ENCODE peak calls at places on chromosomes 13 and 19, in six cellular contexts. L is mucosa of descending colon, F is astrocyte of the spinal cord, R is pancreas, A is GM06990, V is AG09309. G is an unnamed sample.
A peak's percentile ranks its signal among the peaks of the same experiment; 100 is the strongest.

GRCh38 chr13:43223206-43223605 is 199.8 kb downstream of the DNAJC15 start:
- DNase-seq in A (no peak), F (no peak), L (no peak), V (no peak), R (no peak), G (no peak)

GRCh38 chr13:111115051-111115840 is at the start of gene ARHGEF7:
- DNase-seq in L (no peak), R (no peak), A (no peak), F (no peak), V (no peak), G (peak; percentile 46)

GRCh38 chr19:38276942-38277517 is 12.7 kb downstream of the SPINT2 start:
- DNase-seq in R (no peak), L (no peak), A (no peak), F (no peak), V (no peak), G (no peak)

GRCh38 chr19:8025321-8025720 is 19.9 kb upstream of the ELAVL1 start:
- DNase-seq in L (no peak), A (no peak), R (no peak), V (no peak), F (no peak), G (no peak)

GRCh38 chr13:106473174-106473573 is 62.3 kb downstream of the EFNB2 start:
- DNase-seq in R (no peak), V (no peak), A (no peak), F (no peak), L (no peak), G (no peak)

GRCh38 chr13:79273045-79273444 is 133.0 kb downstream of the RBM26 start:
- DNase-seq in A (no peak), F (no peak), V (no peak), R (no peak), L (no peak), G (no peak)

GRCh38 chr13:110317093-110317492 is 10.0 kb downstream of the COL4A2 start:
- DNase-seq in A (no peak), L (no peak), F (no peak), R (no peak), V (no peak), G (no peak)

GRCh38 chr19:17103177-17103576 is 27.6 kb downstream of the MYO9B start:
- DNase-seq in A (no peak), L (no peak), F (peak; percentile 39), R (no peak), V (no peak), G (no peak)

GRCh38 chr19:43704002-43704705 is 11.7 kb upstream of the IRGC start:
- DNase-seq in A (no peak), F (no peak), R (no peak), L (peak; percentile 50), V (no peak), G (no peak)

GRCh38 chr19:3146677-3147100 is 10.9 kb downstream of the GNA15 start:
- DNase-seq in V (no peak), A (no peak), R (no peak), L (peak; percentile 64), F (no peak), G (no peak)

GRCh38 chr19:10191347-10191746 is 3.4 kb downstream of the DNMT1 start:
- DNase-seq in V (peak; percentile 69), A (no peak), F (peak; percentile 94), L (no peak), R (no peak), G (peak; percentile 75)

GRCh38 chr13:112931028-112931934 is 37.7 kb upstream of the MCF2L start:
- DNase-seq in R (no peak), V (peak; percentile 7), L (peak; percentile 63), F (peak; percentile 14), A (no peak), G (peak; percentile 84)

DNA sequence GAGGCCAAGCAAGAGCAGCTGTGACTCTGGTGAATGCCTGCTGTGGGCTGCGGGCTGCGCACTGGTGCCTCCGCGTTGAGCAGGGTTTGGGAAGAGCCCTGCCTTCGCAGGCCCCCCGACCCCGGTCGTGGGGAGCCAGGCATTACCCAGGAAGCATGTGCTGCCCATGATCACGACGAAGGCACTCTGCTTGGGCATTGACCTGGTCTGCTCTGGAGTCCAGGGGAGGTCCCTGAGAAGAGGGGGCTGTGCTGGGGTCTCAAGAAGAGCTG is 19.2 kb downstream of the RANBP3 start:
- DNase-seq in A (no peak), F (no peak), R (no peak), V (no peak), L (no peak), G (no peak)
- H3K4me3 ChIP-seq in A (no peak overlapping the region), F (no peak overlapping the region), R (no peak overlapping the region), V (no peak overlapping the region), L (no peak overlapping the region), G (no peak overlapping the region)

GRCh38 chr19:41926028-41926860 is 2.0 kb downstream of the ERFL start:
- DNase-seq in F (no peak), R (no peak), A (no peak), V (no peak), L (no peak), G (no peak)

GRCh38 chr19:41926861-41927809 is 1.1 kb downstream of the ERFL start:
- DNase-seq in F (no peak), L (no peak), V (no peak), A (no peak), R (no peak), G (no peak)

GRCh38 chr19:41928221-41928683 is at the start of gene ERFL:
- DNase-seq in R (no peak), A (no peak), L (no peak), V (no peak), F (no peak), G (no peak)

GRCh38 chr19:41928754-41929535 is 696 bp upstream of the ERFL start:
- DNase-seq in R (no peak), L (peak; percentile 60), A (no peak), F (no peak), V (no peak), G (no peak)

DNA sequence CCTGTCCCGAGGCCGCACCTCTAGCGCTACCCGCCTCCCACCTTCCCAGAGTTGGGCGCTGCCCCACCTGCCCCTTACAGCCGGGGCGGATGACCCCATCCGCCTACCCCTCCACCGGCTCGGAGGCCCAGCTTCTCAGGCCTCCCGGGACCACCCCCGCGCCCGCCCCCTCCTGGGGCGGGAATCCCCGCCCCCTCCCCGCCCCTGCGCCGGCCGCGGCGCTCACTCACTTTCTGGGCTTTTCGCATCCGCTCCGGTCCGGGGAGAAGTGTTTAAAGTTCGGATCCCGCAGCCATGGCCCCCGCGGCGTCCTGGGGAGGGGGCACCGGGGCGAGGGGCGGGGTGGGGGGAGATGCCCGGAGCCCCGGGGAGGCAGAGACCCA is 448 bp downstream of the ERFL start:
- DNase-seq in L (no peak), A (no peak), V (no peak), R (no peak), F (no peak), G (no peak)
- H3K4me3 ChIP-seq in L (no peak overlapping the region), A (peak overlapping the region; percentile 52), V (peak overlapping the region; percentile 22), R (peak overlapping the region; percentile 23), F (peak overlapping the region; percentile 29), G (peak overlapping the region; percentile 42)

GRCh38 chr13:93036380-93036779 is 190.2 kb upstream of the GPC6 start:
- DNase-seq in V (no peak), L (no peak), A (no peak), R (no peak), F (no peak), G (no peak)

GRCh38 chr13:93037780-93038179 is 188.8 kb upstream of the GPC6 start:
- DNase-seq in V (no peak), R (no peak), L (no peak), A (no peak), F (no peak), G (no peak)

GRCh38 chr13:93039131-93039530 is 187.5 kb upstream of the GPC6 start:
- DNase-seq in R (no peak), A (no peak), V (peak; percentile 48), L (no peak), F (peak; percentile 82), G (peak; percentile 42)

GRCh38 chr13:93038187-93038586 is 188.4 kb upstream of the GPC6 start:
- DNase-seq in A (no peak), R (no peak), F (no peak), V (no peak), L (no peak), G (no peak)
- H3K4me3 ChIP-seq in A (no peak overlapping the region), R (no peak overlapping the region), F (no peak overlapping the region), V (no peak overlapping the region), L (no peak overlapping the region), G (no peak overlapping the region)

GRCh38 chr19:13275016-13275722 is 125.0 kb downstream of the IER2 start:
- DNase-seq in F (peak; percentile 44), V (no peak), R (no peak), A (peak; percentile 51), L (no peak), G (no peak)

GRCh38 chr19:13281567-13282291 is 131.5 kb downstream of the IER2 start:
- DNase-seq in F (no peak), L (no peak), A (no peak), V (no peak), R (no peak), G (no peak)

GRCh38 chr19:13282486-13283065 is 132.4 kb downstream of the IER2 start:
- DNase-seq in V (no peak), R (no peak), F (no peak), L (no peak), A (no peak), G (no peak)

DNA sequence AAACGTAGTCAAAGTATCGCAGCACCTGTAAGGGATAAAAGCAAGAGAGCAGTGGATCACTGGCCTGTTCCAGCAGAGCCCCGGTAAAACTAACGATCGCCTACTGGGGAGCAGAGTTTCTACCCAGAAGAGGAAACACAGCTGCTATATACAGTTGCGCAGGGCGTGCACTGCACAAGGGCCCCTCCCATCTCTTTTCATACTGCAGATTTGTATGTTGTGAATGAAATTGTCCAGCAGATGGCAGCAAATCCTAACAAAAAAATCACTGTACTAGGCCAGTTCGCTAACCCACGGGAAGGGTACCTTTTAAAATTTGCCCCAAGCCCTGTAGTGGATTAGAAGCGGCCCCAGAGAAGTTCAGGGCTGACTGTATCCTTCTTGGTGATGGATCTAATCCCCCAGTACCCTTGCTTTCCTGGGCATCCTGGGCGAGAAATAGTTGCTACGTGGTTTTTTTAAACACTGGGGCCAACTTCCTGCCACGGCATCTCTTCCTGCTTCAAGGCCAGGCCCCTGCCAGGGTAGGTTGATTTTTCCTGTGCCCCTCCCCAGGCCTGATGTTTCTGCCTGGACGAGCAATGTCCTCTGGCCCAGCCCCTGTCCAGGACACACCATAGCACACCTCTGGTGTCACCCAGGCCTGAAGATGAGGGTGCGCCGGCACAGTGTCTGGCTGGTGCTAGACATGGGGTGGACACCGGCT is 127.0 kb downstream of the IER2 start:
- DNase-seq in R (peak; percentile 39), V (peak; percentile 28), A (peak; percentile 78), F (peak; percentile 68), L (peak; percentile 63), G (peak; percentile 73)
- H3K4me3 ChIP-seq in R (no peak overlapping the region), V (no peak overlapping the region), A (no peak overlapping the region), F (no peak overlapping the region), L (no peak overlapping the region), G (no peak overlapping the region)